ENCODE peak calls at places on chromosomes 5 and 9, in seven cellular contexts. W is iris pigment epithelial cell, G is hypothalamus, O is globus pallidus, X is putamen, J is foreskin fibroblast, B is T-helper 9 cell. N is an unnamed sample.

GRCh38 chr5:124659798-124660197 is 86.6 kb downstream of the ZNF608 start:
- DNase-seq in W (no peak), G (no peak), O (no peak), X (no peak), J (no peak), B (no peak), N (no peak)

GRCh38 chr5:121021688-121022087 is 557.6 kb downstream of the PRR16 start:
- DNase-seq in W (no peak), G (no peak), O (no peak), X (no peak), J (no peak), B (no peak), N (no peak)

GRCh38 chr9:137299938-137300337 is 2.1 kb downstream of the NRARP start:
- DNase-seq in W (no peak), G (peak; percentile 80), O (no peak), X (peak; percentile 67), J (no peak), B (no peak), N (no peak)

GRCh38 chr5:91384671-91385430 is 1.7 kb upstream of the ARRDC3 start:
- DNase-seq in W (peak; percentile 89), G (no peak), O (peak; percentile 93), X (peak; percentile 91), J (peak; percentile 74), B (no peak), N (peak; percentile 7)

GRCh38 chr9:124941689-124942561 is 1.0 kb upstream of the GOLGA1 start:
- DNase-seq in W (peak; percentile 67), G (peak; percentile 22), O (peak; percentile 45), X (no peak), J (no peak), B (peak; percentile 51), N (peak; percentile 45)

GRCh38 chr5:99034336-99034735 is 105.5 kb upstream of the CHD1 start:
- DNase-seq in W (peak; percentile 68), G (no peak), O (no peak), X (no peak), J (no peak), B (no peak), N (no peak)

GRCh38 chr5:9507974-9508373 is 37.9 kb downstream of the SEMA5A start:
- DNase-seq in W (peak; percentile 87), G (no peak), O (no peak), X (no peak), J (peak; percentile 68), B (no peak), N (no peak)

GRCh38 chr5:38921174-38921573 is 75.4 kb downstream of the OSMR start:
- DNase-seq in W (no peak), G (no peak), O (no peak), X (no peak), J (peak; percentile 5), B (no peak), N (no peak)

GRCh38 chr5:80186634-80187033 is 69.2 kb downstream of the SERINC5 start:
- DNase-seq in W (peak; percentile 73), G (no peak), O (no peak), X (no peak), J (no peak), B (no peak), N (no peak)

GRCh38 chr9:123997665-123998277 is 13.8 kb upstream of the LHX2 start:
- DNase-seq in W (peak; percentile 34), G (peak; percentile 18), O (peak; percentile 48), X (no peak), J (no peak), B (no peak), N (no peak)

GRCh38 chr5:132184588-132184987 is 43.1 kb downstream of the P4HA2 start:
- DNase-seq in W (no peak), G (no peak), O (no peak), X (no peak), J (no peak), B (no peak), N (no peak)

GRCh38 chr5:39906146-39906545 is 481.4 kb upstream of the DAB2 start:
- DNase-seq in W (peak; percentile 83), G (no peak), O (no peak), X (no peak), J (peak; percentile 12), B (no peak), N (no peak)

GRCh38 chr9:127776195-127776918 is 2.1 kb downstream of the SH2D3C start:
- DNase-seq in W (no peak), G (peak; percentile 53), O (no peak), X (no peak), J (no peak), B (peak; percentile 61), N (peak; percentile 59)

GRCh38 chr5:19534751-19535150 is 453.2 kb downstream of the CDH18 start:
- DNase-seq in W (no peak), G (no peak), O (no peak), X (no peak), J (no peak), B (no peak), N (no peak)

GRCh38 chr9:132994410-132995120 is 16.1 kb downstream of the GFI1B start:
- DNase-seq in W (peak; percentile 42), G (no peak), O (no peak), X (no peak), J (peak; percentile 28), B (no peak), N (no peak)

GRCh38 chr5:143405063-143405746 is 1.7 kb upstream of the NR3C1 start:
- DNase-seq in W (peak; percentile 86), G (peak; percentile 84), O (peak; percentile 80), X (peak; percentile 87), J (peak; percentile 73), B (peak; percentile 89), N (peak; percentile 85)

N was measured in T-helper 17 cell.